ENCODE peak calls at places on chromosomes 7 and 10, in four cellular contexts. U, C, D and Z are unnamed samples.
A peak's percentile ranks its signal among the peaks of the same experiment; 100 is the strongest.

GRCh38 chr10:111379521-111379920 is 302.7 kb downstream of the ADRA2A start:
- DNase-seq in U (no peak), C (no peak), D (no peak), Z (no peak)

GRCh38 chr7:66748127-66748511 is 7.6 kb downstream of the RABGEF1 start:
- DNase-seq in U (no peak), C (no peak), D (no peak), Z (no peak)

GRCh38 chr7:136189506-136189998 is 212.4 kb upstream of the MTPN start:
- DNase-seq in U (no peak), C (no peak), D (no peak), Z (no peak)

GRCh38 chr10:116211682-116212081 is 61.3 kb downstream of the GFRA1 start:
- DNase-seq in U (no peak), C (no peak), D (no peak), Z (peak; percentile 89)

GRCh38 chr7:117606132-117606531 is 126.3 kb downstream of the CFTR start:
- DNase-seq in U (no peak), C (no peak), D (no peak), Z (no peak)

GRCh38 chr7:18361756-18362155 is 133.8 kb upstream of the HDAC9 start:
- DNase-seq in U (no peak), C (no peak), D (no peak), Z (no peak)

GRCh38 chr7:39733881-39734571 is 110.7 kb downstream of the RALA start:
- DNase-seq in U (no peak), C (no peak), D (no peak), Z (peak; percentile 76)

GRCh38 chr7:29343379-29343778 is 148.8 kb downstream of the CHN2 start:
- DNase-seq in U (no peak), C (no peak), D (no peak), Z (no peak)

GRCh38 chr10:89032141-89032814 is 41.7 kb downstream of the FAS start:
- DNase-seq in U (no peak), C (no peak), D (no peak), Z (peak; percentile 88)